ENCODE peak calls at places on chromosomes 2 and 18, in four cellular contexts. One of them, this sample, is unnamed. For H3K9me3, the result is how much of the 10 kb centered on the place peaks cover.

GRCh38 chr18:702957-703659 is 9.3 kb downstream of the ENOSF1 start:
- DNase-seq in A549: no peak
- DNase-seq in H1: peak
- DNase-seq in mammary epithelial cell: peak
- DNase-seq in this sample: peak

GRCh38 chr2:222859786-222860726 is 780 bp upstream of the ACSL3 start:
- DNase-seq in H1: no peak
- DNase-seq in A549: peak
- DNase-seq in mammary epithelial cell: peak
- DNase-seq in this sample: no peak

GRCh38 chr18:35076556-35076955 is 35.3 kb downstream of the MAPRE2 start:
- DNase-seq in A549: no peak
- DNase-seq in H1: no peak
- DNase-seq in mammary epithelial cell: peak
- DNase-seq in this sample: peak

GRCh38 chr2:156890498-156891148 is 366.9 kb upstream of the GALNT5 start:
- DNase-seq in mammary epithelial cell: no peak
- DNase-seq in H1: no peak
- DNase-seq in A549: no peak
- DNase-seq in this sample: no peak

GRCh38 chr2:223846524-223846923 is 9.1 kb upstream of the AP1S3 start:
- DNase-seq in A549: no peak
- DNase-seq in mammary epithelial cell: peak
- DNase-seq in H1: no peak
- DNase-seq in this sample: no peak

GRCh38 chr2:119760876-119761275 is 1.2 kb downstream of the PTPN4 start:
- DNase-seq in mammary epithelial cell: peak
- DNase-seq in H1: no peak
- DNase-seq in A549: peak
- DNase-seq in this sample: no peak

GRCh38 chr18:63319383-63320040 is at the start of gene BCL2:
- DNase-seq in mammary epithelial cell: peak
- DNase-seq in A549: peak
- DNase-seq in H1: peak
- DNase-seq in this sample: no peak

GRCh38 chr18:33210575-33211189 is 229.8 kb downstream of the CCDC178 start:
- DNase-seq in A549: no peak
- DNase-seq in H1: no peak
- DNase-seq in mammary epithelial cell: peak
- DNase-seq in this sample: no peak

GRCh38 chr2:143968860-143969259 is 551.1 kb downstream of the ZEB2 start:
- DNase-seq in A549: no peak
- DNase-seq in H1: no peak
- DNase-seq in mammary epithelial cell: peak
- DNase-seq in this sample: no peak

GRCh38 chr2:217396165-217396564 is 536.3 kb upstream of the TNP1 start:
- DNase-seq in A549: no peak
- DNase-seq in mammary epithelial cell: no peak
- DNase-seq in H1: no peak
- DNase-seq in this sample: no peak

GRCh38 chr2:38156262-38156835 is 80.4 kb upstream of the CYP1B1 start:
- DNase-seq in H1: no peak
- DNase-seq in mammary epithelial cell: no peak
- DNase-seq in A549: no peak
- DNase-seq in this sample: no peak

GRCh38 chr2:215882689-215883088 is 130.7 kb downstream of the MREG start:
- DNase-seq in A549: no peak
- DNase-seq in mammary epithelial cell: peak
- DNase-seq in H1: no peak
- DNase-seq in this sample: no peak

GRCh38 chr2:53253244-53253643 is 514.4 kb upstream of the CHAC2 start:
- DNase-seq in H1: no peak
- DNase-seq in mammary epithelial cell: no peak
- DNase-seq in A549: no peak
- DNase-seq in this sample: no peak

GRCh38 chr18:56823986-56824385 is 172.8 kb downstream of the WDR7 start:
- DNase-seq in A549: no peak
- DNase-seq in mammary epithelial cell: no peak
- DNase-seq in H1: no peak
- DNase-seq in this sample: no peak

GRCh38 chr2:233085037-233085838 is 25.1 kb downstream of the INPP5D start:
- DNase-seq in mammary epithelial cell: no peak
- DNase-seq in A549: no peak
- DNase-seq in H1: no peak
- DNase-seq in this sample: no peak

GRCh38 chr18:39500320-39500719 is 1934.7 kb upstream of the CELF4 start:
- DNase-seq in A549: no peak
- DNase-seq in mammary epithelial cell: no peak
- DNase-seq in H1: no peak
- DNase-seq in this sample: no peak

GRCh38 chr2:1450935-1451334 is 37.7 kb downstream of the TPO start:
- DNase-seq in A549: no peak
- DNase-seq in mammary epithelial cell: no peak
- DNase-seq in H1: no peak
- DNase-seq in this sample: no peak

GRCh38 chr18:36372902-36373301 is 75.4 kb downstream of the FHOD3 start:
- DNase-seq in A549: no peak
- DNase-seq in mammary epithelial cell: peak
- DNase-seq in H1: no peak
- DNase-seq in this sample: peak

GRCh38 chr18:51236225-51236624 is 38.7 kb upstream of the MEX3C start:
- DNase-seq in H1: no peak
- DNase-seq in mammary epithelial cell: peak
- DNase-seq in A549: peak
- DNase-seq in this sample: no peak

GRCh38 chr2:181077128-181077709 is 96.8 kb downstream of the UBE2E3 start:
- DNase-seq in A549: peak
- DNase-seq in H1: no peak
- DNase-seq in mammary epithelial cell: peak
- DNase-seq in this sample: no peak

GRCh38 chr2:192469612-192470011 is 274.9 kb upstream of the TMEFF2 start:
- DNase-seq in mammary epithelial cell: no peak
- DNase-seq in A549: no peak
- DNase-seq in H1: no peak
- DNase-seq in this sample: no peak

GRCh38 chr2:192467953-192468660 is 273.4 kb upstream of the TMEFF2 start:
- DNase-seq in A549: no peak
- DNase-seq in mammary epithelial cell: no peak
- DNase-seq in H1: no peak
- DNase-seq in this sample: no peak

DNA sequence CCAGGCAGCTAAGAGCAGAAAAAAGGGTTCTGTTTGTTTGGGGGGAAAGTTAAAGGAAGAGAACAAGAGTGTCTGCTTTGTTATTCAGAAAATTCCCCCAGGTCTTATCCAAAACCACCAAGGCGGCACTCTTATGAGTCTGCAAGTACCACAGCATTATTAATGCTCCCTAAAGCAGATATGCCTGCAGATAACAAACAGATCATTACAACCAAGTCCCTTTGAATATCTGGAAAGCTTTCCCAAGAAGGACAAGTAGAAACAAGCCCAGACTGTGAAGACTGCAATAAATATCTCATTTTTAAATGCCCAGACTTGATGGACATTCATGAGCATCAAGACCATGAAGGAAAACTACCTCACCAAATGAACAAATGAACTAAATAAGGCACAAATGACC is 278.6 kb upstream of the TMEFF2 start:
- DNase-seq in mammary epithelial cell: peak
- DNase-seq in A549: no peak
- DNase-seq in H1: no peak
- DNase-seq in this sample: no peak
- H3K9me3 ChIP-seq in mammary epithelial cell: under half
- H3K9me3 ChIP-seq in A549: under half
- H3K9me3 ChIP-seq in H1: under half
- H3K9me3 ChIP-seq in this sample: under half

DNA sequence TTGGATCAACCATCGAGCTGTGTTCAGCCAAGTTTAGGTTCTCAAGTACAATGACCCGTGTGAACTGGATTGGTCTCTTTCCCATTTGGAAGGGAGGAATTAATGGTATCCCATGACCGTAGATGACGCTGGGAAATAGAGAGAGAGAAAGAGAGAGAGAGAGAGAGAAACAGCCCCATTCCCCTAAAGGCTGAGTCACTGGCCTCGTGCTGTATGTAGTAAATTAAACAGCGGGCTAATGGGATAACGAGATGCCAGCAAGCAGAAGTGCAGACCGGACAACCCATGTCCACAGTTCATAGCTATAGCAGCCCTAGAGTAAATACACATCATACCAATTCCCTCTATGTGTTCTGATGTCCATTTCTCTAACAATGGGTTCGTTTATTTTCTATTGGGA is 99.6 kb downstream of the BCL11A start:
- DNase-seq in H1: no peak
- DNase-seq in A549: no peak
- DNase-seq in mammary epithelial cell: no peak
- DNase-seq in this sample: no peak
- H3K27ac ChIP-seq in H1: peak
- H3K27ac ChIP-seq in A549: no peak
- H3K27ac ChIP-seq in mammary epithelial cell: no peak
- H3K27ac ChIP-seq in this sample: no peak

GRCh38 chr2:44672431-44672830 is 269.1 kb upstream of the SIX3 start:
- DNase-seq in A549: no peak
- DNase-seq in mammary epithelial cell: no peak
- DNase-seq in H1: no peak
- DNase-seq in this sample: no peak
- H3K4me3 ChIP-seq in A549: no peak
- H3K4me3 ChIP-seq in mammary epithelial cell: no peak
- H3K4me3 ChIP-seq in H1: no peak
- H3K4me3 ChIP-seq in this sample: no peak

GRCh38 chr2:56718413-56718812 is 534.6 kb downstream of the CCDC85A start:
- DNase-seq in mammary epithelial cell: no peak
- DNase-seq in A549: no peak
- DNase-seq in H1: no peak
- DNase-seq in this sample: no peak

GRCh38 chr2:56715670-56716069 is 531.9 kb downstream of the CCDC85A start:
- DNase-seq in H1: no peak
- DNase-seq in mammary epithelial cell: no peak
- DNase-seq in A549: no peak
- DNase-seq in this sample: no peak

GRCh38 chr2:56713161-56713676 is 529.4 kb downstream of the CCDC85A start:
- DNase-seq in mammary epithelial cell: no peak
- DNase-seq in A549: no peak
- DNase-seq in H1: no peak
- DNase-seq in this sample: no peak

GRCh38 chr2:56709181-56709580 is 525.4 kb downstream of the CCDC85A start:
- DNase-seq in A549: no peak
- DNase-seq in H1: no peak
- DNase-seq in mammary epithelial cell: no peak
- DNase-seq in this sample: no peak

GRCh38 chr2:56714400-56714799 is 530.6 kb downstream of the CCDC85A start:
- DNase-seq in A549: no peak
- DNase-seq in H1: no peak
- DNase-seq in mammary epithelial cell: no peak
- DNase-seq in this sample: no peak
- H3K9me3 ChIP-seq in A549: under half
- H3K9me3 ChIP-seq in H1: under half
- H3K9me3 ChIP-seq in mammary epithelial cell: under half
- H3K9me3 ChIP-seq in this sample: under half

GRCh38 chr2:105782123-105782522 is 37.4 kb downstream of the NCK2 start:
- DNase-seq in A549: no peak
- DNase-seq in H1: no peak
- DNase-seq in mammary epithelial cell: no peak
- DNase-seq in this sample: no peak
- H3K27ac ChIP-seq in A549: no peak
- H3K27ac ChIP-seq in H1: no peak
- H3K27ac ChIP-seq in mammary epithelial cell: no peak
- H3K27ac ChIP-seq in this sample: no peak

This sample was measured in AG04450.